ENCODE peak calls at places on chromosomes 16 and 17, in five cellular contexts. J is lung; Q is PC-3; Z is iris pigment epithelial cell; F is activated CD4-positive, alpha-beta T cell treated with anti-CD3 and anti-CD28 coated beads for 48 hours. Y is an unnamed sample.
A peak's percentile ranks its signal among the peaks of the same experiment; 100 is the strongest.

GRCh38 chr17:78923660-78924453 is 1.3 kb downstream of the TIMP2 start:
- DNase-seq in J (peak; percentile 91), Q (peak; percentile 92), Z (no peak), F (peak; percentile 64), Y (peak; percentile 78)

GRCh38 chr16:89730610-89731234 is 9.4 kb downstream of the ZNF276 start:
- DNase-seq in J (no peak), Q (no peak), Z (no peak), F (no peak), Y (no peak)

GRCh38 chr16:88979616-88980015 is 2.6 kb upstream of the CBFA2T3 start:
- DNase-seq in J (no peak), Q (no peak), Z (no peak), F (no peak), Y (no peak)

GRCh38 chr17:888998-889401 is 90.6 kb downstream of the NXN start:
- DNase-seq in J (no peak), Q (no peak), Z (no peak), F (peak; percentile 21), Y (no peak)

GRCh38 chr16:88871349-88871702 is 4.9 kb upstream of the PABPN1L start:
- DNase-seq in J (no peak), Q (no peak), Z (no peak), F (no peak), Y (no peak)

GRCh38 chr17:50640701-50641338 is 6.1 kb downstream of the ABCC3 start:
- DNase-seq in J (no peak), Q (peak; percentile 51), Z (no peak), F (no peak), Y (no peak)

GRCh38 chr17:16377804-16378400 is 3.0 kb upstream of the UBB start:
- DNase-seq in J (no peak), Q (peak; percentile 93), Z (peak; percentile 81), F (no peak), Y (no peak)

GRCh38 chr16:86975445-86975844 is 341.7 kb downstream of the C16orf95 start:
- DNase-seq in J (no peak), Q (peak; percentile 78), Z (peak; percentile 87), F (no peak), Y (peak; percentile 63)

GRCh38 chr17:29066603-29067002 is 23.7 kb downstream of the PIPOX start:
- DNase-seq in J (no peak), Q (no peak), Z (no peak), F (no peak), Y (no peak)